ENCODE peak calls at places on chromosomes 4 and X, in four cellular contexts. A is mammary epithelial cell, T is fibroblast of lung, B is GM23338. K is an unnamed sample.

GRCh38 chr4:182724414-182724813 is 192.8 kb downstream of the DCTD start:
- DNase-seq in T (peak), A (peak), B (no peak), K (no peak)

GRCh38 chrX:149314031-149314430 is 191.1 kb downstream of the IDS start:
- DNase-seq in A (peak), T (peak), B (no peak), K (no peak)

GRCh38 chrX:121195719-121196118 is 148.3 kb downstream of the GLUD2 start:
- DNase-seq in B (no peak), T (no peak), A (no peak), K (no peak)

GRCh38 chr4:108830509-108831244 is 67.8 kb upstream of the ETNPPL start:
- DNase-seq in T (peak), A (no peak), B (no peak), K (no peak)

GRCh38 chr4:10761903-10762302 is 77.3 kb upstream of the CLNK start:
- DNase-seq in T (peak), A (no peak), B (no peak), K (no peak)

GRCh38 chrX:132638313-132638712 is 149.5 kb upstream of the MBNL3 start:
- DNase-seq in A (no peak), B (no peak), T (peak), K (no peak)

GRCh38 chrX:47030339-47030738 is 47.9 kb upstream of the RGN start:
- DNase-seq in B (peak), A (peak), T (peak), K (peak)

GRCh38 chrX:125628435-125628834 is 308.8 kb downstream of the TEX13C start:
- DNase-seq in A (no peak), T (no peak), B (peak), K (no peak)

GRCh38 chr4:160319221-160319867 is 1216.5 kb downstream of the RAPGEF2 start:
- DNase-seq in T (peak), A (peak), B (no peak), K (no peak)

GRCh38 chrX:20668550-20668949 is 401.8 kb upstream of the RPS6KA3 start:
- DNase-seq in T (no peak), A (no peak), B (no peak), K (no peak)

DNA sequence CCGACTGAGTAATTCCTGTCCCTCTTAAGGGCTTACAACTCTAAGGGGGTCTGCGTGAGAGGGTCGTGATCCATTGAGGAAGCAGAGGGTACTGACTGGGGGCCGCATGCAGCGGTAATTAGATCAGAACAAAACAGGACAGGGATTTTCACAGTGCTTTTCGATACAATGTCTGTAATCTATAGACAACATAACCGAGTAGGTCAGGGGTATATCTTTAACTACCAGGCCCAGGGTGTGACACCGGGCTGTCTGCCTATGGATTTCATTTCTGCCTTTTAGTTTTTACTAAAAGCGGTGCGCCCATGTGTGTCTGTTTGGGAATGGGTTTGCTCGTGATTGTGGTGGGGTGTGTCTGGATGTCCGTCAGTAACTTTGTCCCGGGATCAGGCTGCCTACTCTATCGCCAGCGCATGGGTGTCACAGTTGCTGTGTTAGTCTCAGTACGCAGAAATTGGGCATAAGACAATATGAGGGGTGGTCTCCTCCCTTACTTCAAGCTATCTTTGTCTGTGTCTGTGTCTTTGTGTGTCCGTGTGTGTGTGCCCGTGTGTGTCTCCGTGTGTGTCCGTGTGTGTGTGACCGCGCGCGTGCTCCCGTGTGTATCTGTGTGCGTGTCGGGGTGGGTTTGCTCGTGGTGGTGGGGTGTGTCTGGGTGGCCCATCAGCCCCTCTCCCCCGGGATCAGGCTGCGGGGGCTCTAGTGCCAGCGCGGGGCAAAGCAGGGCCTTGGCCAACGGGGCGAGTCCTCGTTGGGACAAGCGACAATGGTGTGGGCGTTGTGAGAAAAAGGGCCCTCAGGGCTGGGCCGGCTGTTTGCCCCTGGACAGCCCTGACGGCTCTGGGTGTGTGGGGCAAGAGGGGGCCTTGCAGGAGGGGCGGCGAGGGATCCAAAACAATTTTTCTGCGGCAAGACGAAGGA is 10.4 kb downstream of the FRG2 start:
- DNase-seq in T (no peak), B (no peak), A (no peak), K (peak)
- TF ChIP-seq EZH2 in T (no peak), B (peak), A (peak), K (peak)

GRCh38 chr4:24659241-24659961 is 75.0 kb upstream of the DHX15 start:
- DNase-seq in T (peak), B (peak), A (no peak), K (no peak)

GRCh38 chr4:24655971-24656370 is 71.6 kb upstream of the DHX15 start:
- DNase-seq in T (peak), A (no peak), B (peak), K (no peak)

GRCh38 chr4:24656906-24657305 is 72.6 kb upstream of the DHX15 start:
- DNase-seq in A (peak), B (no peak), T (no peak), K (no peak)

GRCh38 chr4:24655326-24655725 is 71.0 kb upstream of the DHX15 start:
- DNase-seq in T (no peak), B (no peak), A (no peak), K (no peak)

GRCh38 chr4:24657768-24658617 is 73.6 kb upstream of the DHX15 start:
- DNase-seq in B (peak), T (peak), A (peak), K (peak)
- H3K27ac ChIP-seq in B (peak), T (no peak), A (no peak), K (no peak)

GRCh38 chr4:40838742-40839141 is 89.0 kb downstream of the NSUN7 start:
- DNase-seq in A (no peak), T (no peak), B (peak), K (no peak)
- TF ChIP-seq CTCF in A (peak), T (no peak), B (peak), K (no peak)

DNA sequence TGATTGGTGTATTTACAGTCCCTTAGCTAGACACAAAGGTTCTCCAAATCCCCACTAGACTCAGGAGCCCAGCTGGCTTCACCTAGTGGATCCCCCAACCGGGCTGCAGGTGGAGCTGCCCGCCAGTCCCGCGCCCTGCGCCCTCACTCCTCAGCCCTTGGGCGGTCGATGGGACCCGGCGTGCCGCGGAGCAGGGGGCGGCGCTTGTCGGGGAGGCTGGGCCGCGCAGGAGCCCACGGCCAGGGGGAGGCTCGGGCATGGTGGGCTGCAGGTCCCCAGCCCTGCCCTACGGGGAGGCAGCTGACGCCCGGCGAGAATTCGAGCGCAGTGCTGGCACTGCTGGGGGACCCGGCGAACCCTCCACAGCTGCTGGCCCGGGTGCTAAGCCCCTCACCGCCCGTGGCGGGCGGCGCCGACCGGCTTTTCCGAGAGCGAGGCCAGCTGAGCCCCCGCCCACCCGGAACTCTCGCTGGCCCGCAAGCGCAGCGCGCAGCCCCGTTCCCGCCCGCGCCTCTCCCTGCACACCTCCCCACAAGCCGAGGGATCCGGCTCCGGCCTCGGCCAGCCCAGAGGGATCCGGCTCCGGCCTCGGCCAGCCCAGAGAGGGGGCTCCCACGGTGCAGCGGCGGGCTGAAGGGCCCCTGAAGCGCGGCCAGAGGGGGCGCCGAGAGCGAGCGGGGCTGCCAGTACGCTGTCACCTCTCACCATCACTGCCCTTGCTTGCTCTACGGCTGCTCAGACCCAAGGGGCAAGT is 39.4 kb downstream of the WFS1 start:
- DNase-seq in T (peak), B (peak), A (no peak), K (peak)
- TF ChIP-seq EZH2 in T (no peak), B (no peak), A (no peak), K (peak)